ENCODE peak calls at places on chromosomes 7 and 10, in four cellular contexts. N, Q, R and Z are unnamed samples.

GRCh38 chr7:2800923-2801682 is 43.0 kb downstream of the GNA12 start:
- DNase-seq in N (no peak), Q (no peak), R (no peak), Z (no peak)

GRCh38 chr10:285216-285967 is 150.1 kb downstream of the ZMYND11 start:
- DNase-seq in N (no peak), Q (no peak), R (no peak), Z (no peak)

GRCh38 chr7:18384491-18385143 is 110.9 kb upstream of the HDAC9 start:
- DNase-seq in N (no peak), Q (no peak), R (no peak), Z (no peak)

GRCh38 chr7:918118-918425 is 36.4 kb downstream of the ADAP1 start:
- DNase-seq in N (no peak), Q (no peak), R (no peak), Z (no peak)

GRCh38 chr10:90227259-90227658 is 525.9 kb downstream of the KIF20B start:
- DNase-seq in N (peak; percentile 38), Q (no peak), R (no peak), Z (no peak)

GRCh38 chr10:116985611-116986010 is 19.4 kb downstream of the SHTN1 start:
- DNase-seq in N (no peak), Q (no peak), R (no peak), Z (no peak)

GRCh38 chr7:40658731-40659130 is 523.9 kb downstream of the SUGCT start:
- DNase-seq in N (no peak), Q (no peak), R (no peak), Z (no peak)

GRCh38 chr7:141144921-141145629 is 71.2 kb downstream of the TMEM178B start:
- DNase-seq in N (no peak), Q (no peak), R (no peak), Z (no peak)

GRCh38 chr10:31381171-31381570 is 62.2 kb downstream of the ZEB1 start:
- DNase-seq in N (no peak), Q (no peak), R (no peak), Z (no peak)

GRCh38 chr7:113796557-113796956 is 122.3 kb downstream of the PPP1R3A start:
- DNase-seq in N (no peak), Q (no peak), R (no peak), Z (no peak)

GRCh38 chr10:61832866-61833481 is 68.5 kb upstream of the ARID5B start:
- DNase-seq in N (no peak), Q (no peak), R (no peak), Z (no peak)